ENCODE peak calls at places on chromosome 11, in ten cellular contexts. G is smooth muscle cell of the brain vasculature, V is fibroblast of lung, D is C1 segment of cervical spinal cord, J is iris pigment epithelial cell, Y is GM04504, E is PC-3, F is iPS-NIHi11, L is KG1, W is MCF 10A. I is an unnamed sample.
A peak's percentile ranks its signal among the peaks of the same experiment; 100 is the strongest.

GRCh38 chr11:77346906-77347603 is 45.6 kb upstream of the GDPD4 start:
- DNase-seq in G (peak; percentile 12), V (peak; percentile 67), D (no peak), J (peak; percentile 82), Y (peak; percentile 84), E (no peak), F (no peak), L (no peak), W (no peak), I (no peak)

GRCh38 chr11:8389034-8389996 is 125.6 kb upstream of the LMO1 start:
- DNase-seq in G (no peak), V (peak; percentile 13), D (no peak), J (peak; percentile 10), Y (no peak), E (no peak), F (no peak), L (no peak), W (no peak), I (no peak)

GRCh38 chr11:78110351-78110750 is 29.1 kb downstream of the ALG8 start:
- DNase-seq in G (no peak), V (no peak), D (no peak), J (peak; percentile 67), Y (no peak), E (no peak), F (no peak), L (no peak), W (no peak), I (no peak)

GRCh38 chr11:69877235-69877634 is 58.0 kb upstream of the FGF3 start:
- DNase-seq in G (no peak), V (no peak), D (no peak), J (no peak), Y (no peak), E (no peak), F (no peak), L (no peak), W (no peak), I (no peak)

GRCh38 chr11:74696932-74697687 is 34.1 kb downstream of the CHRDL2 start:
- DNase-seq in G (no peak), V (peak; percentile 90), D (no peak), J (peak; percentile 97), Y (peak; percentile 69), E (no peak), F (peak; percentile 73), L (no peak), W (peak; percentile 96), I (peak; percentile 93)

GRCh38 chr11:70503878-70504240 is 105.5 kb downstream of the CTTN start:
- DNase-seq in G (no peak), V (no peak), D (no peak), J (no peak), Y (no peak), E (no peak), F (peak; percentile 58), L (no peak), W (no peak), I (peak; percentile 2)

GRCh38 chr11:34443136-34443535 is 4.4 kb downstream of the CAT start:
- DNase-seq in G (no peak), V (no peak), D (no peak), J (no peak), Y (no peak), E (peak; percentile 80), F (no peak), L (no peak), W (no peak), I (no peak)

GRCh38 chr11:108111126-108111525 is 10.2 kb upstream of the ACAT1 start:
- DNase-seq in G (no peak), V (no peak), D (no peak), J (no peak), Y (no peak), E (no peak), F (no peak), L (no peak), W (no peak), I (no peak)

GRCh38 chr11:80620867-80621266 is 1180.0 kb upstream of the TENM4 start:
- DNase-seq in G (no peak), V (no peak), D (no peak), J (no peak), Y (no peak), E (no peak), F (no peak), L (no peak), W (no peak), I (no peak)

GRCh38 chr11:5369793-5370192 is 13.8 kb upstream of the OR51M1 start:
- DNase-seq in G (peak; percentile 28), V (peak; percentile 71), D (no peak), J (peak; percentile 85), Y (peak; percentile 34), E (peak; percentile 4), F (no peak), L (no peak), W (peak; percentile 16), I (no peak)

GRCh38 chr11:2572491-2573239 is 127.1 kb downstream of the KCNQ1OT1 start:
- DNase-seq in G (no peak), V (no peak), D (no peak), J (no peak), Y (no peak), E (no peak), F (no peak), L (no peak), W (no peak), I (no peak)

GRCh38 chr11:62446091-62446490 is 27.3 kb downstream of the SCGB1A1 start:
- DNase-seq in G (no peak), V (no peak), D (no peak), J (no peak), Y (no peak), E (peak; percentile 46), F (no peak), L (no peak), W (no peak), I (no peak)

GRCh38 chr11:119886667-119887230 is 157.7 kb upstream of the NECTIN1 start:
- DNase-seq in G (no peak), V (no peak), D (no peak), J (no peak), Y (no peak), E (no peak), F (no peak), L (no peak), W (no peak), I (no peak)

GRCh38 chr11:126318642-126319373 is 14.9 kb downstream of the DCPS start:
- DNase-seq in G (peak; percentile 73), V (peak; percentile 96), D (no peak), J (peak; percentile 98), Y (peak; percentile 94), E (peak; percentile 43), F (no peak), L (peak; percentile 85), W (peak; percentile 74), I (no peak)

GRCh38 chr11:121459413-121460041 is 6.8 kb upstream of the SORL1-AS1 start:
- DNase-seq in G (no peak), V (no peak), D (no peak), J (no peak), Y (no peak), E (no peak), F (no peak), L (no peak), W (no peak), I (no peak)

GRCh38 chr11:28169816-28170215 is 61.6 kb downstream of the METTL15 start:
- DNase-seq in G (no peak), V (no peak), D (no peak), J (peak; percentile 75), Y (no peak), E (no peak), F (no peak), L (no peak), W (no peak), I (no peak)

GRCh38 chr11:94725071-94725470 is 43.1 kb upstream of the AMOTL1 start:
- DNase-seq in G (no peak), V (no peak), D (no peak), J (no peak), Y (no peak), E (no peak), F (no peak), L (no peak), W (no peak), I (no peak)

GRCh38 chr11:5476184-5476819 is 12.2 kb upstream of the OR52D1 start:
- DNase-seq in G (peak; percentile 6), V (peak; percentile 59), D (no peak), J (peak; percentile 49), Y (peak; percentile 18), E (peak; percentile 63), F (peak; percentile 70), L (peak; percentile 42), W (peak; percentile 64), I (peak; percentile 72)

GRCh38 chr11:131109256-131109655 is 193.0 kb upstream of the SNX19 start:
- DNase-seq in G (no peak), V (peak; percentile 5), D (no peak), J (peak; percentile 4), Y (peak; percentile 15), E (peak; percentile 59), F (no peak), L (no peak), W (no peak), I (no peak)

GRCh38 chr11:503179-503981 is 3.7 kb downstream of the RNH1 start:
- DNase-seq in G (no peak), V (peak; percentile 78), D (peak; percentile 36), J (peak; percentile 52), Y (peak; percentile 40), E (no peak), F (peak; percentile 11), L (no peak), W (peak; percentile 85), I (peak; percentile 39)

GRCh38 chr11:59802639-59803176 is 7.9 kb downstream of the MRPL16 start:
- DNase-seq in G (no peak), V (peak; percentile 72), D (no peak), J (peak; percentile 52), Y (no peak), E (peak; percentile 84), F (no peak), L (peak; percentile 58), W (peak; percentile 73), I (peak; percentile 82)

GRCh38 chr11:124945826-124946225 is 8.2 kb upstream of the CCDC15 start:
- DNase-seq in G (no peak), V (no peak), D (no peak), J (no peak), Y (no peak), E (no peak), F (no peak), L (no peak), W (no peak), I (no peak)

GRCh38 chr11:64921384-64921783 is 3.1 kb upstream of the PPP2R5B start:
- DNase-seq in G (no peak), V (no peak), D (no peak), J (no peak), Y (no peak), E (no peak), F (no peak), L (no peak), W (no peak), I (no peak)

GRCh38 chr11:123977731-123978347 is at the start of gene OR10S1:
- DNase-seq in G (no peak), V (no peak), D (no peak), J (no peak), Y (no peak), E (no peak), F (no peak), L (no peak), W (peak; percentile 79), I (no peak)

GRCh38 chr11:727859-728748 is 19.2 kb upstream of the TALDO1 start:
- DNase-seq in G (no peak), V (peak; percentile 87), D (no peak), J (peak; percentile 65), Y (peak; percentile 89), E (peak; percentile 96), F (peak; percentile 94), L (peak; percentile 61), W (peak; percentile 98), I (peak; percentile 75)

GRCh38 chr11:92843455-92843854 is 126.0 kb upstream of the MTNR1B start:
- DNase-seq in G (no peak), V (no peak), D (no peak), J (no peak), Y (no peak), E (no peak), F (no peak), L (no peak), W (peak; percentile 27), I (no peak)

GRCh38 chr11:8715501-8715900 is 32.9 kb downstream of the RPL27A start:
- DNase-seq in G (no peak), V (no peak), D (no peak), J (no peak), Y (no peak), E (no peak), F (no peak), L (no peak), W (no peak), I (peak; percentile 48)

GRCh38 chr11:106398396-106399074 is 321.1 kb downstream of the AASDHPPT start:
- DNase-seq in G (no peak), V (peak; percentile 41), D (no peak), J (peak; percentile 47), Y (peak; percentile 17), E (peak; percentile 69), F (no peak), L (no peak), W (no peak), I (peak; percentile 1)

I was measured in dermis blood vessel endothelial cell.